ENCODE peak calls at places on chromosomes 3 and 15, in five cellular contexts. One of them, this sample, is unnamed.

GRCh38 chr3:126212629-126213375 is 32.4 kb upstream of the ALDH1L1 start:
- DNase-seq in transverse colon: peak
- DNase-seq in iPS-NIHi11: peak
- DNase-seq in bronchial epithelial cell: peak
- DNase-seq in erythroblast: peak
- DNase-seq in this sample: peak

GRCh38 chr3:89280822-89281365 is 173.5 kb downstream of the EPHA3 start:
- DNase-seq in erythroblast: no peak
- DNase-seq in iPS-NIHi11: no peak
- DNase-seq in transverse colon: no peak
- DNase-seq in bronchial epithelial cell: no peak
- DNase-seq in this sample: no peak

GRCh38 chr15:39332846-39333245 is 248.0 kb upstream of the THBS1 start:
- DNase-seq in iPS-NIHi11: no peak
- DNase-seq in transverse colon: no peak
- DNase-seq in bronchial epithelial cell: no peak
- DNase-seq in erythroblast: no peak
- DNase-seq in this sample: no peak

GRCh38 chr3:193391902-193392301 is 13.3 kb upstream of the ATP13A5 start:
- DNase-seq in erythroblast: no peak
- DNase-seq in iPS-NIHi11: peak
- DNase-seq in transverse colon: no peak
- DNase-seq in bronchial epithelial cell: peak
- DNase-seq in this sample: no peak

GRCh38 chr3:26376131-26376530 is 246.4 kb upstream of the LRRC3B start:
- DNase-seq in bronchial epithelial cell: no peak
- DNase-seq in erythroblast: no peak
- DNase-seq in iPS-NIHi11: no peak
- DNase-seq in transverse colon: no peak
- DNase-seq in this sample: no peak

GRCh38 chr3:146134348-146135117 is 26.5 kb downstream of the PLOD2 start:
- DNase-seq in transverse colon: no peak
- DNase-seq in iPS-NIHi11: peak
- DNase-seq in erythroblast: no peak
- DNase-seq in bronchial epithelial cell: peak
- DNase-seq in this sample: peak

GRCh38 chr3:117017135-117017990 is 307.8 kb downstream of the TUSC7 start:
- DNase-seq in iPS-NIHi11: no peak
- DNase-seq in bronchial epithelial cell: no peak
- DNase-seq in transverse colon: no peak
- DNase-seq in erythroblast: no peak
- DNase-seq in this sample: peak

GRCh38 chr15:99322643-99323405 is 71.5 kb downstream of the LRRC28 start:
- DNase-seq in transverse colon: no peak
- DNase-seq in bronchial epithelial cell: peak
- DNase-seq in iPS-NIHi11: no peak
- DNase-seq in erythroblast: no peak
- DNase-seq in this sample: no peak

GRCh38 chr3:124131158-124132115 is 139.5 kb upstream of the ROPN1 start:
- DNase-seq in iPS-NIHi11: no peak
- DNase-seq in transverse colon: no peak
- DNase-seq in bronchial epithelial cell: no peak
- DNase-seq in erythroblast: no peak
- DNase-seq in this sample: peak

GRCh38 chr3:88167704-88168103 is 17.9 kb downstream of the C3orf38 start:
- DNase-seq in bronchial epithelial cell: no peak
- DNase-seq in erythroblast: no peak
- DNase-seq in transverse colon: no peak
- DNase-seq in iPS-NIHi11: no peak
- DNase-seq in this sample: no peak

GRCh38 chr3:59273976-59274375 is 224.2 kb upstream of the CFAP20DC start:
- DNase-seq in bronchial epithelial cell: peak
- DNase-seq in erythroblast: no peak
- DNase-seq in iPS-NIHi11: no peak
- DNase-seq in transverse colon: no peak
- DNase-seq in this sample: no peak

GRCh38 chr3:181974198-181974597 is 262.5 kb downstream of the SOX2 start:
- DNase-seq in bronchial epithelial cell: peak
- DNase-seq in iPS-NIHi11: no peak
- DNase-seq in transverse colon: no peak
- DNase-seq in erythroblast: no peak
- DNase-seq in this sample: no peak

GRCh38 chr3:167318996-167319615 is 61.0 kb downstream of the ZBBX start:
- DNase-seq in bronchial epithelial cell: peak
- DNase-seq in iPS-NIHi11: no peak
- DNase-seq in transverse colon: no peak
- DNase-seq in erythroblast: no peak
- DNase-seq in this sample: peak

GRCh38 chr3:155138677-155139076 is 58.6 kb downstream of the MME start:
- DNase-seq in bronchial epithelial cell: no peak
- DNase-seq in transverse colon: no peak
- DNase-seq in erythroblast: no peak
- DNase-seq in iPS-NIHi11: no peak
- DNase-seq in this sample: no peak

GRCh38 chr15:41995476-41995855 is 23.1 kb upstream of the EHD4 start:
- DNase-seq in erythroblast: no peak
- DNase-seq in transverse colon: no peak
- DNase-seq in iPS-NIHi11: no peak
- DNase-seq in bronchial epithelial cell: no peak
- DNase-seq in this sample: no peak

GRCh38 chr15:83380682-83381081 is 66.5 kb upstream of the SH3GL3 start:
- DNase-seq in erythroblast: peak
- DNase-seq in transverse colon: peak
- DNase-seq in bronchial epithelial cell: peak
- DNase-seq in iPS-NIHi11: peak
- DNase-seq in this sample: peak

GRCh38 chr15:78420766-78421165 is 17.2 kb upstream of the IREB2 start:
- DNase-seq in transverse colon: no peak
- DNase-seq in iPS-NIHi11: no peak
- DNase-seq in erythroblast: no peak
- DNase-seq in bronchial epithelial cell: no peak
- DNase-seq in this sample: no peak

GRCh38 chr3:21041621-21042020 is 709.4 kb downstream of the ZNF385D start:
- DNase-seq in transverse colon: no peak
- DNase-seq in erythroblast: no peak
- DNase-seq in iPS-NIHi11: no peak
- DNase-seq in bronchial epithelial cell: no peak
- DNase-seq in this sample: no peak

GRCh38 chr3:143795849-143796248 is 52.4 kb downstream of the SLC9A9 start:
- DNase-seq in erythroblast: no peak
- DNase-seq in iPS-NIHi11: no peak
- DNase-seq in bronchial epithelial cell: peak
- DNase-seq in transverse colon: no peak
- DNase-seq in this sample: no peak

GRCh38 chr3:29694783-29695182 is 413.9 kb downstream of the RBMS3 start:
- DNase-seq in iPS-NIHi11: peak
- DNase-seq in bronchial epithelial cell: peak
- DNase-seq in transverse colon: no peak
- DNase-seq in erythroblast: no peak
- DNase-seq in this sample: no peak

GRCh38 chr3:195441476-195441970 is 1.3 kb downstream of the ACAP2 start:
- DNase-seq in iPS-NIHi11: no peak
- DNase-seq in transverse colon: peak
- DNase-seq in erythroblast: peak
- DNase-seq in bronchial epithelial cell: no peak
- DNase-seq in this sample: peak

GRCh38 chr3:47238017-47238416 is 44.6 kb downstream of the KIF9 start:
- DNase-seq in erythroblast: no peak
- DNase-seq in transverse colon: no peak
- DNase-seq in bronchial epithelial cell: no peak
- DNase-seq in iPS-NIHi11: no peak
- DNase-seq in this sample: no peak

GRCh38 chr3:18751514-18751913 is 326.4 kb upstream of the SATB1 start:
- DNase-seq in transverse colon: no peak
- DNase-seq in iPS-NIHi11: no peak
- DNase-seq in erythroblast: no peak
- DNase-seq in bronchial epithelial cell: no peak
- DNase-seq in this sample: no peak

GRCh38 chr15:56243774-56244236 is at the start of gene RFX7:
- DNase-seq in iPS-NIHi11: peak
- DNase-seq in bronchial epithelial cell: peak
- DNase-seq in transverse colon: peak
- DNase-seq in erythroblast: peak
- DNase-seq in this sample: peak

GRCh38 chr15:75069301-75069925 is 46.0 kb downstream of the PPCDC start:
- DNase-seq in erythroblast: no peak
- DNase-seq in bronchial epithelial cell: no peak
- DNase-seq in iPS-NIHi11: no peak
- DNase-seq in transverse colon: no peak
- DNase-seq in this sample: peak

GRCh38 chr3:167870743-167871142 is 135.2 kb downstream of the SERPINI1 start:
- DNase-seq in bronchial epithelial cell: no peak
- DNase-seq in transverse colon: no peak
- DNase-seq in erythroblast: no peak
- DNase-seq in iPS-NIHi11: no peak
- DNase-seq in this sample: no peak

GRCh38 chr3:175940881-175941280 is 1081.7 kb downstream of the NAALADL2 start:
- DNase-seq in iPS-NIHi11: peak
- DNase-seq in erythroblast: no peak
- DNase-seq in transverse colon: no peak
- DNase-seq in bronchial epithelial cell: peak
- DNase-seq in this sample: peak

GRCh38 chr3:169052465-169053302 is 610.8 kb downstream of the MECOM start:
- DNase-seq in bronchial epithelial cell: peak
- DNase-seq in transverse colon: no peak
- DNase-seq in iPS-NIHi11: no peak
- DNase-seq in erythroblast: no peak
- DNase-seq in this sample: no peak

GRCh38 chr15:93584021-93584420 is 495.0 kb upstream of the RGMA start:
- DNase-seq in transverse colon: no peak
- DNase-seq in iPS-NIHi11: no peak
- DNase-seq in erythroblast: no peak
- DNase-seq in bronchial epithelial cell: no peak
- DNase-seq in this sample: no peak

GRCh38 chr15:75089781-75090734 is 66.7 kb downstream of the PPCDC start:
- DNase-seq in iPS-NIHi11: no peak
- DNase-seq in bronchial epithelial cell: peak
- DNase-seq in transverse colon: no peak
- DNase-seq in erythroblast: no peak
- DNase-seq in this sample: no peak

GRCh38 chr3:70392227-70392626 is 79.8 kb upstream of the MDFIC2 start:
- DNase-seq in transverse colon: no peak
- DNase-seq in bronchial epithelial cell: no peak
- DNase-seq in iPS-NIHi11: peak
- DNase-seq in erythroblast: no peak
- DNase-seq in this sample: no peak

GRCh38 chr3:194827486-194827885 is 141.8 kb downstream of the FAM43A start:
- DNase-seq in erythroblast: no peak
- DNase-seq in iPS-NIHi11: no peak
- DNase-seq in transverse colon: no peak
- DNase-seq in bronchial epithelial cell: no peak
- DNase-seq in this sample: no peak

GRCh38 chr3:24451461-24452099 is 43.1 kb downstream of the THRB start:
- DNase-seq in bronchial epithelial cell: peak
- DNase-seq in transverse colon: peak
- DNase-seq in erythroblast: no peak
- DNase-seq in iPS-NIHi11: no peak
- DNase-seq in this sample: no peak

GRCh38 chr3:38599886-38600285 is 49.6 kb downstream of the SCN5A start:
- DNase-seq in iPS-NIHi11: no peak
- DNase-seq in erythroblast: no peak
- DNase-seq in bronchial epithelial cell: no peak
- DNase-seq in transverse colon: no peak
- DNase-seq in this sample: no peak

GRCh38 chr3:154139996-154140436 is 18.8 kb downstream of the ARHGEF26 start:
- DNase-seq in erythroblast: no peak
- DNase-seq in bronchial epithelial cell: no peak
- DNase-seq in transverse colon: no peak
- DNase-seq in iPS-NIHi11: no peak
- DNase-seq in this sample: no peak

GRCh38 chr3:195548046-195548445 is 4.9 kb upstream of the PPP1R2 start:
- DNase-seq in iPS-NIHi11: no peak
- DNase-seq in transverse colon: no peak
- DNase-seq in erythroblast: no peak
- DNase-seq in bronchial epithelial cell: no peak
- DNase-seq in this sample: no peak

GRCh38 chr3:52090131-52090548 is 33.8 kb upstream of the DUSP7 start:
- DNase-seq in bronchial epithelial cell: peak
- DNase-seq in transverse colon: no peak
- DNase-seq in iPS-NIHi11: no peak
- DNase-seq in erythroblast: no peak
- DNase-seq in this sample: no peak